ENCODE peak calls at places on chromosomes 3 and 15, in four cellular contexts. X is CD8-positive, alpha-beta T cell; R is thoracic aorta; Y is mesendoderm. V is an unnamed sample.

GRCh38 chr15:57592836-57593420 is 1.2 kb downstream of the MYZAP start:
- DNase-seq in R (no peak), X (no peak), Y (no peak), V (no peak)

GRCh38 chr3:30502051-30502741 is 104.2 kb upstream of the TGFBR2 start:
- DNase-seq in X (no peak), Y (no peak), R (no peak), V (no peak)

GRCh38 chr15:82231233-82231632 is 31.3 kb downstream of the EFL1 start:
- DNase-seq in R (no peak), Y (no peak), X (no peak), V (no peak)

GRCh38 chr3:103991461-103992115 is 1375.1 kb upstream of the ALCAM start:
- DNase-seq in Y (peak), X (no peak), R (no peak), V (no peak)

GRCh38 chr15:25089577-25089976 is 134.8 kb downstream of the SNRPN start:
- DNase-seq in X (no peak), R (no peak), Y (no peak), V (no peak)

GRCh38 chr3:110526732-110527727 is 544.6 kb upstream of the NECTIN3 start:
- DNase-seq in Y (peak), X (no peak), R (no peak), V (no peak)

GRCh38 chr3:144652573-144652972 is 681.0 kb downstream of the DIPK2A start:
- DNase-seq in Y (no peak), X (no peak), R (no peak), V (no peak)

GRCh38 chr15:48132874-48133273 is 12.1 kb downstream of the SLC24A5 start:
- DNase-seq in R (no peak), X (no peak), Y (no peak), V (no peak)

GRCh38 chr3:135762188-135762853 is 203.2 kb upstream of the PPP2R3A start:
- DNase-seq in X (no peak), Y (peak), R (no peak), V (no peak)

GRCh38 chr15:94815110-94815726 is 583.9 kb downstream of the MCTP2 start:
- DNase-seq in R (no peak), Y (no peak), X (no peak), V (no peak)

GRCh38 chr3:141797167-141797773 is 34.1 kb downstream of the GRK7 start:
- DNase-seq in Y (peak), X (no peak), R (no peak), V (no peak)

GRCh38 chr15:65069179-65069578 is 1.4 kb upstream of the RASL12 start:
- DNase-seq in R (no peak), Y (no peak), X (no peak), V (no peak)

GRCh38 chr3:158368271-158368670 is 202.7 kb upstream of the MLF1 start:
- DNase-seq in X (no peak), Y (no peak), R (no peak), V (no peak)

GRCh38 chr3:142670120-142670519 is 53.7 kb upstream of the TRPC1 start:
- DNase-seq in X (no peak), Y (no peak), R (no peak), V (no peak)

GRCh38 chr3:57228734-57229505 is 1.4 kb downstream of the APPL1 start:
- DNase-seq in X (no peak), Y (no peak), R (no peak), V (no peak)

GRCh38 chr3:126496894-126497850 is 20.4 kb downstream of the UROC1 start:
- DNase-seq in X (no peak), R (no peak), Y (no peak), V (no peak)

GRCh38 chr15:94455297-94455696 is 223.9 kb downstream of the MCTP2 start:
- DNase-seq in Y (no peak), R (no peak), X (no peak), V (no peak)

DNA sequence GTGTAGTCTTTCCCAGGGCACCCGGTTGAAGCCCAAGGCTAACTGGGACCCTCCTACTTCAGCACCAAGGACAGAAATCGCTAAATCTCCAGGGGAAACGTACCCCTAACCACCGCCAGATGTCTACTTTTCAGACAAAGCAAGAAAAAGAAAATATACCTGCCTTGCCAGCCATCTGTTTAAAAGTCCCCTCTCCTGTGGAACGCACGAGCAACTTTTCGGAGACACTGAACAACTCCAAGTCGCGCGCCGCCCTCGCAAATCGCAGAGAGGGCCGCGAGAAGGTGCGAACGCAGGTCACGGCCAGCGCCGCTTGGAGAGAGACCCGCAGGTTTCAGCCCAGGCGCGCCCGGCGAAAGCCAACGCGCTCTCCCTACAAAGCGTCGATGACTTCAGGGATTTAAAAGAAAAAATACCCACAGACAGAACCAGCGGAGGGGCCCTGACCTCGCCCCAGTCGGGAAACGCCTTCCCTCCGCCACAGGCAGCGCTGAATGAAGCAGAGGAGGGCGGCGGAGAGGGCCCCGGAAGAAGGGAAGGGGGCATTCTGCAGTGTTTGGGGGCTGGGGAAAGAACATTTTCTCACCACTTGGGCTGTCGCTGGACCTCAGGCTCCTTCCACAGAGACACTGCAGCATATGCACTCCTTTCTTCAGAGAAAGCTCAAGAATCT is 213.1 kb downstream of the FGF12 start:
- DNase-seq in X (no peak), Y (peak), R (no peak), V (no peak)
- H3K27ac ChIP-seq in X (no peak), Y (no peak), R (no peak), V (no peak)

DNA sequence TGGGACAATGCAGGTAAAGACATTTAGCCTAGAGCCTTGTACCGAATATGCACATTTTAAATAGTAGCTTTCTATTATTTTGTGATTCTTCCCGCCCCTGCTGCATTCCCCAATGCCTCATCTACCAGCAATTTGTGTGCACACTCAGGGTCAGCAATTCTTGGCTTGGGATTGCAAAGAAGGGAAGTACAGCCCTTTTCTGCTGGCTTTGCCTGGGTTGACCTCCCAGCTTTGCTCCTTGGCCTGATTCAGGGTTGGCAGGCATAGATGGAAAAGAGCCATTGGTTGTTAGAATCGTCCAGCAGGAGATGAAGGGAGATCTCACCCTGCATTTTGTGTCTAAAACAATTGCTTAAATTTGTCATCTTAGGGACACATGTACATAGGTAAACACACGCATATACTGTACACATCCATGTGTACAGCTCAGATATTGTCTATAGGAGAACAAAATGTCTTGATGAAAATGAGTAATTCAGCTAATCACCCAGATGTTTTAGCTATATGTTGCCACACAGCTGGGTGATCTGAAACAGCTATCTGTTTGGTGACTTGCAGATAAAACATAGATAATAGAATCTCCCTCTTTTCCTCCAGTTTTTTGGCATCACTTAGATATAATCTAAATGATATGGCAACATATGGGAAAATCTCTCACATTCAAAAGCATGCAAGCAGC is 340.9 kb upstream of the TBL1XR1 start:
- DNase-seq in R (peak), Y (no peak), X (no peak), V (peak)
- H3K27ac ChIP-seq in R (no peak), Y (no peak), X (no peak), V (no peak)

DNA sequence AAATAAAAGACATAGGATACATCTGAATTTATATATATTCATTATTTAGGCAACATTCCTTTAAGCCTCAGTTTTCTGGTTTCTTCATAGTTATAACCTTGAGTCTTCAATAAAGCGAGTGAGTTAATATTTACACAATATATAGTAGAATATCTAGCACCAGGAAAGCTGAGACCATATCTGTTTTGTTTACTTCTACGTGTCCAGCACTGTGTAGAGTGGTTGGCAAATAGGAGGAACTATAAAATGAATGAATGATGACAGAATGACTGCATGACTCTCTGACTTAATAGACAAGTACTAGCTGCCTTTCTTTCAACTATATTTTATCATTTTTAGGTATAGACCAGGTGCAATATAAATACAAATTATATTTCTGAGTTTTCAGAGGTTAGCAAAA is 197.8 kb upstream of the RBMS3 start:
- DNase-seq in R (no peak), Y (no peak), X (no peak), V (no peak)
- H3K27ac ChIP-seq in R (no peak), Y (no peak), X (no peak), V (no peak)

DNA sequence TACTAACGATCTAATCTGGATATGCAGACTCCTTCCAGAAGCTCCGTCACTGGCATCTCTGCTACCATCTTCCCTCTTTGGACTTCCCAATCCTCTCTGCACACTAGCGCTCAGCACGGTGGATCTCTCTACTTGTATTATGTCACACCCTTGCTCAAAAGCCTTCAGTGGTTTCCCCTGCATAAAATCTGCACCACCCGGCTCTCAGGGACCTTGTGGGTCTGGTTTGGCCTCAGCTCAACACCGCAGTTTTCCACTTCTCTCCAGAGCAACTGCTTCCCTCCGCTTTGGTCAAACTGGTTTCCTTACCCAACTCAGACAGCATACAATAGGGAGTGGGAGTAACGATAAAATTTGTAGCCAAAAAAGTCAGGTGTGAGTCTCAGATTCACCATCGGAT is 30.7 kb upstream of the HES1 start:
- DNase-seq in R (no peak), X (no peak), Y (no peak), V (no peak)
- H3K27ac ChIP-seq in R (no peak), X (no peak), Y (no peak), V (no peak)